ENCODE peak calls at places on chromosomes 13 and 19, in six cellular contexts. One of them, this sample, is unnamed.

GRCh38 chr19:30091856-30092255 is 149.8 kb downstream of the URI1 start:
- DNase-seq in activated T-cell treated with anti-CD3 and anti-CD28 coated beads, Interleukin-2, amount 50 U/mL, for 48 hours: no peak
- DNase-seq in cardiac fibroblast: no peak
- DNase-seq in neuronal stem cell: no peak
- DNase-seq in amniotic epithelial cell: no peak
- DNase-seq in Peyer's patch: no peak
- DNase-seq in this sample: no peak

GRCh38 chr19:13784731-13785452 is 10.4 kb upstream of the ZSWIM4 start:
- DNase-seq in activated T-cell treated with anti-CD3 and anti-CD28 coated beads, Interleukin-2, amount 50 U/mL, for 48 hours: peak; percentile 77
- DNase-seq in cardiac fibroblast: peak; percentile 82
- DNase-seq in neuronal stem cell: no peak
- DNase-seq in amniotic epithelial cell: peak; percentile 49
- DNase-seq in Peyer's patch: peak; percentile 88
- DNase-seq in this sample: peak; percentile 78

GRCh38 chr13:49584771-49585182 is 581 bp downstream of the RCBTB1 start:
- DNase-seq in activated T-cell treated with anti-CD3 and anti-CD28 coated beads, Interleukin-2, amount 50 U/mL, for 48 hours: no peak
- DNase-seq in cardiac fibroblast: peak; percentile 5
- DNase-seq in neuronal stem cell: peak; percentile 6
- DNase-seq in amniotic epithelial cell: no peak
- DNase-seq in Peyer's patch: no peak
- DNase-seq in this sample: no peak

GRCh38 chr19:1279782-1280341 is 4.5 kb downstream of the FAM174C start:
- DNase-seq in activated T-cell treated with anti-CD3 and anti-CD28 coated beads, Interleukin-2, amount 50 U/mL, for 48 hours: peak; percentile 89
- DNase-seq in cardiac fibroblast: peak; percentile 88
- DNase-seq in neuronal stem cell: peak; percentile 84
- DNase-seq in amniotic epithelial cell: peak; percentile 71
- DNase-seq in Peyer's patch: peak; percentile 92
- DNase-seq in this sample: peak; percentile 88

GRCh38 chr13:106183410-106184128 is 351.9 kb downstream of the EFNB2 start:
- DNase-seq in activated T-cell treated with anti-CD3 and anti-CD28 coated beads, Interleukin-2, amount 50 U/mL, for 48 hours: no peak
- DNase-seq in cardiac fibroblast: no peak
- DNase-seq in neuronal stem cell: no peak
- DNase-seq in amniotic epithelial cell: no peak
- DNase-seq in Peyer's patch: peak; percentile 87
- DNase-seq in this sample: peak; percentile 85

GRCh38 chr13:40341501-40341900 is 324.9 kb downstream of the FOXO1 start:
- DNase-seq in activated T-cell treated with anti-CD3 and anti-CD28 coated beads, Interleukin-2, amount 50 U/mL, for 48 hours: no peak
- DNase-seq in cardiac fibroblast: no peak
- DNase-seq in neuronal stem cell: peak; percentile 52
- DNase-seq in amniotic epithelial cell: no peak
- DNase-seq in Peyer's patch: no peak
- DNase-seq in this sample: no peak

GRCh38 chr13:35549481-35549880 is 73.0 kb upstream of the MAB21L1 start:
- DNase-seq in activated T-cell treated with anti-CD3 and anti-CD28 coated beads, Interleukin-2, amount 50 U/mL, for 48 hours: no peak
- DNase-seq in cardiac fibroblast: peak; percentile 74
- DNase-seq in neuronal stem cell: no peak
- DNase-seq in amniotic epithelial cell: peak; percentile 61
- DNase-seq in Peyer's patch: no peak
- DNase-seq in this sample: no peak

GRCh38 chr19:13795595-13796300 is 505 bp downstream of the ZSWIM4 start:
- DNase-seq in activated T-cell treated with anti-CD3 and anti-CD28 coated beads, Interleukin-2, amount 50 U/mL, for 48 hours: no peak
- DNase-seq in cardiac fibroblast: no peak
- DNase-seq in neuronal stem cell: no peak
- DNase-seq in amniotic epithelial cell: no peak
- DNase-seq in Peyer's patch: no peak
- DNase-seq in this sample: peak; percentile 32

GRCh38 chr13:54424344-54424743 is 1395.7 kb downstream of the OLFM4 start:
- DNase-seq in activated T-cell treated with anti-CD3 and anti-CD28 coated beads, Interleukin-2, amount 50 U/mL, for 48 hours: no peak
- DNase-seq in cardiac fibroblast: no peak
- DNase-seq in neuronal stem cell: no peak
- DNase-seq in amniotic epithelial cell: no peak
- DNase-seq in Peyer's patch: no peak
- DNase-seq in this sample: no peak

GRCh38 chr13:48818495-48818961 is 157.2 kb upstream of the FNDC3A start:
- DNase-seq in activated T-cell treated with anti-CD3 and anti-CD28 coated beads, Interleukin-2, amount 50 U/mL, for 48 hours: no peak
- DNase-seq in cardiac fibroblast: peak; percentile 85
- DNase-seq in neuronal stem cell: no peak
- DNase-seq in amniotic epithelial cell: peak; percentile 99
- DNase-seq in Peyer's patch: no peak
- DNase-seq in this sample: no peak

GRCh38 chr13:88802886-88803285 is 1131.7 kb downstream of the SLITRK5 start:
- DNase-seq in activated T-cell treated with anti-CD3 and anti-CD28 coated beads, Interleukin-2, amount 50 U/mL, for 48 hours: no peak
- DNase-seq in cardiac fibroblast: no peak
- DNase-seq in neuronal stem cell: no peak
- DNase-seq in amniotic epithelial cell: peak; percentile 70
- DNase-seq in Peyer's patch: no peak
- DNase-seq in this sample: no peak

GRCh38 chr13:65555973-65556372 is 1674.2 kb downstream of the PCDH9 start:
- DNase-seq in activated T-cell treated with anti-CD3 and anti-CD28 coated beads, Interleukin-2, amount 50 U/mL, for 48 hours: no peak
- DNase-seq in cardiac fibroblast: no peak
- DNase-seq in neuronal stem cell: no peak
- DNase-seq in amniotic epithelial cell: no peak
- DNase-seq in Peyer's patch: no peak
- DNase-seq in this sample: no peak

GRCh38 chr19:55437410-55437809 is 5.7 kb downstream of the SHISA7 start:
- DNase-seq in activated T-cell treated with anti-CD3 and anti-CD28 coated beads, Interleukin-2, amount 50 U/mL, for 48 hours: no peak
- DNase-seq in cardiac fibroblast: peak; percentile 73
- DNase-seq in neuronal stem cell: peak; percentile 78
- DNase-seq in amniotic epithelial cell: peak; percentile 58
- DNase-seq in Peyer's patch: no peak
- DNase-seq in this sample: peak; percentile 47